ENCODE peak calls at places on chromosome 22, in four cellular contexts. One of them, this sample, is unnamed.

GRCh38 chr22:22201185-22201924 is 43.2 kb upstream of the VPREB1 start:
- DNase-seq in CD8-positive, alpha-beta memory T cell: peak
- DNase-seq in NCI-H2081: peak
- DNase-seq in H4: no peak
- DNase-seq in this sample: peak

GRCh38 chr22:32564170-32565001 is 89.8 kb downstream of the FBXO7 start:
- DNase-seq in CD8-positive, alpha-beta memory T cell: no peak
- DNase-seq in NCI-H2081: no peak
- DNase-seq in H4: no peak
- DNase-seq in this sample: peak

GRCh38 chr22:42714768-42715430 is 5.8 kb downstream of the A4GALT start:
- DNase-seq in CD8-positive, alpha-beta memory T cell: no peak
- DNase-seq in NCI-H2081: no peak
- DNase-seq in H4: no peak
- DNase-seq in this sample: no peak

GRCh38 chr22:33180371-33180770 is 122.2 kb upstream of the SYN3 start:
- DNase-seq in CD8-positive, alpha-beta memory T cell: no peak
- DNase-seq in NCI-H2081: no peak
- DNase-seq in H4: no peak
- DNase-seq in this sample: no peak

GRCh38 chr22:46803031-46803880 is 40.8 kb downstream of the TBC1D22A start:
- DNase-seq in CD8-positive, alpha-beta memory T cell: peak
- DNase-seq in NCI-H2081: peak
- DNase-seq in H4: peak
- DNase-seq in this sample: peak

GRCh38 chr22:49435596-49435995 is 392.1 kb downstream of the BRD1 start:
- DNase-seq in CD8-positive, alpha-beta memory T cell: no peak
- DNase-seq in NCI-H2081: no peak
- DNase-seq in H4: no peak
- DNase-seq in this sample: no peak

GRCh38 chr22:22109693-22110466 is 127.3 kb upstream of the TOP3B start:
- DNase-seq in CD8-positive, alpha-beta memory T cell: no peak
- DNase-seq in NCI-H2081: no peak
- DNase-seq in H4: no peak
- DNase-seq in this sample: no peak

GRCh38 chr22:44697423-44698179 is 4.4 kb upstream of the PRR5 start:
- DNase-seq in CD8-positive, alpha-beta memory T cell: peak
- DNase-seq in NCI-H2081: peak
- DNase-seq in H4: peak
- DNase-seq in this sample: peak

GRCh38 chr22:30827646-30828045 is 133.0 kb downstream of the OSBP2 start:
- DNase-seq in CD8-positive, alpha-beta memory T cell: no peak
- DNase-seq in NCI-H2081: no peak
- DNase-seq in H4: no peak
- DNase-seq in this sample: no peak

GRCh38 chr22:32917577-32918375 is 116.3 kb downstream of the TIMP3 start:
- DNase-seq in CD8-positive, alpha-beta memory T cell: no peak
- DNase-seq in NCI-H2081: no peak
- DNase-seq in H4: no peak
- DNase-seq in this sample: peak

GRCh38 chr22:19756288-19757128 is 4.1 kb upstream of the TBX1 start:
- DNase-seq in CD8-positive, alpha-beta memory T cell: peak
- DNase-seq in NCI-H2081: peak
- DNase-seq in H4: no peak
- DNase-seq in this sample: no peak

GRCh38 chr22:38017272-38017920 is 33.0 kb upstream of the SOX10 start:
- DNase-seq in CD8-positive, alpha-beta memory T cell: no peak
- DNase-seq in NCI-H2081: no peak
- DNase-seq in H4: peak
- DNase-seq in this sample: peak

GRCh38 chr22:23055448-23056179 is 14.7 kb upstream of the GNAZ start:
- DNase-seq in CD8-positive, alpha-beta memory T cell: no peak
- DNase-seq in NCI-H2081: no peak
- DNase-seq in H4: no peak
- DNase-seq in this sample: no peak

GRCh38 chr22:45211848-45212247 is 28.8 kb downstream of the KIAA0930 start:
- DNase-seq in CD8-positive, alpha-beta memory T cell: no peak
- DNase-seq in NCI-H2081: no peak
- DNase-seq in H4: no peak
- DNase-seq in this sample: no peak

GRCh38 chr22:48899523-48900326 is 927.9 kb downstream of the BRD1 start:
- DNase-seq in CD8-positive, alpha-beta memory T cell: no peak
- DNase-seq in NCI-H2081: no peak
- DNase-seq in H4: no peak
- DNase-seq in this sample: no peak

GRCh38 chr22:49322231-49322630 is 505.4 kb downstream of the BRD1 start:
- DNase-seq in CD8-positive, alpha-beta memory T cell: no peak
- DNase-seq in NCI-H2081: no peak
- DNase-seq in H4: no peak
- DNase-seq in this sample: no peak

GRCh38 chr22:45671783-45672563 is at the start of gene ATXN10:
- DNase-seq in CD8-positive, alpha-beta memory T cell: peak
- DNase-seq in NCI-H2081: peak
- DNase-seq in H4: peak
- DNase-seq in this sample: no peak

GRCh38 chr22:18068991-18069390 is 8.8 kb upstream of the PEX26 start:
- DNase-seq in CD8-positive, alpha-beta memory T cell: no peak
- DNase-seq in NCI-H2081: no peak
- DNase-seq in H4: no peak
- DNase-seq in this sample: no peak

GRCh38 chr22:32469799-32470212 is 4.8 kb upstream of the FBXO7 start:
- DNase-seq in CD8-positive, alpha-beta memory T cell: no peak
- DNase-seq in NCI-H2081: no peak
- DNase-seq in H4: peak
- DNase-seq in this sample: peak

GRCh38 chr22:37146507-37147180 is 3.1 kb downstream of the IL2RB start:
- DNase-seq in CD8-positive, alpha-beta memory T cell: no peak
- DNase-seq in NCI-H2081: no peak
- DNase-seq in H4: no peak
- DNase-seq in this sample: no peak

GRCh38 chr22:18154821-18155390 is 4.9 kb downstream of the USP18 start:
- DNase-seq in CD8-positive, alpha-beta memory T cell: no peak
- DNase-seq in NCI-H2081: no peak
- DNase-seq in H4: no peak
- DNase-seq in this sample: no peak

GRCh38 chr22:50701428-50702154 is 29.0 kb downstream of the SHANK3 start:
- DNase-seq in CD8-positive, alpha-beta memory T cell: no peak
- DNase-seq in NCI-H2081: no peak
- DNase-seq in H4: no peak
- DNase-seq in this sample: no peak

GRCh38 chr22:19232620-19233019 is 54.1 kb upstream of the SLC25A1 start:
- DNase-seq in CD8-positive, alpha-beta memory T cell: no peak
- DNase-seq in NCI-H2081: peak
- DNase-seq in H4: no peak
- DNase-seq in this sample: no peak

GRCh38 chr22:36037102-36037758 is 8.6 kb upstream of the RBFOX2 start:
- DNase-seq in CD8-positive, alpha-beta memory T cell: no peak
- DNase-seq in NCI-H2081: no peak
- DNase-seq in H4: no peak
- DNase-seq in this sample: no peak